ENCODE peak calls at places on chromosomes 16 and 17, in five cellular contexts. E is prostate gland, P is AG10803, L is OCI-LY7, W is astrocyte of the cerebellum. Y is an unnamed sample.

GRCh38 chr17:32625971-32626370 is 139.2 kb downstream of the CDK5R1 start:
- DNase-seq in E (no peak), P (no peak), L (no peak), W (no peak), Y (no peak)

GRCh38 chr17:65684631-65685030 is 123.2 kb upstream of the AXIN2 start:
- DNase-seq in E (no peak), P (peak), L (no peak), W (no peak), Y (no peak)

GRCh38 chr17:4463818-4464501 is 30.2 kb downstream of the SPNS3 start:
- DNase-seq in E (no peak), P (no peak), L (no peak), W (peak), Y (no peak)

GRCh38 chr16:73161977-73162376 is 114.0 kb upstream of the ZFHX3 start:
- DNase-seq in E (no peak), P (no peak), L (no peak), W (no peak), Y (no peak)

GRCh38 chr16:31215287-31216115 is 1.4 kb downstream of the PYDC1 start:
- DNase-seq in E (peak), P (peak), L (no peak), W (no peak), Y (no peak)

GRCh38 chr16:3194792-3195191 is 6.8 kb downstream of the OR1F1 start:
- DNase-seq in E (no peak), P (no peak), L (no peak), W (no peak), Y (no peak)

GRCh38 chr17:40251576-40251975 is 32.5 kb downstream of the WIPF2 start:
- DNase-seq in E (peak), P (peak), L (no peak), W (peak), Y (peak)

GRCh38 chr17:34125921-34126320 is 129.2 kb upstream of the CCL2 start:
- DNase-seq in E (no peak), P (no peak), L (no peak), W (no peak), Y (no peak)

GRCh38 chr16:21071741-21072140 is 78.9 kb downstream of the DNAH3 start:
- DNase-seq in E (no peak), P (no peak), L (no peak), W (no peak), Y (no peak)

GRCh38 chr17:31583795-31584340 is 192.4 kb downstream of the RAB11FIP4 start:
- DNase-seq in E (no peak), P (no peak), L (no peak), W (no peak), Y (no peak)

GRCh38 chr16:57694556-57695377 is at the start of gene DRC7:
- DNase-seq in E (no peak), P (no peak), L (peak), W (no peak), Y (no peak)

GRCh38 chr16:48123104-48123788 is 32.5 kb downstream of the ABCC12 start:
- DNase-seq in E (no peak), P (peak), L (no peak), W (peak), Y (peak)

GRCh38 chr17:2042355-2042929 is 620 bp downstream of the OVCA2 start:
- DNase-seq in E (no peak), P (no peak), L (no peak), W (no peak), Y (no peak)

GRCh38 chr17:55731586-55732250 is 9.1 kb upstream of the TMEM100 start:
- DNase-seq in E (no peak), P (peak), L (no peak), W (no peak), Y (no peak)

GRCh38 chr17:77300016-77300686 is 159.4 kb downstream of the SEC14L1 start:
- DNase-seq in E (no peak), P (no peak), L (no peak), W (no peak), Y (no peak)

GRCh38 chr16:50902457-50902856 is 160.6 kb downstream of the CYLD start:
- DNase-seq in E (no peak), P (no peak), L (peak), W (no peak), Y (no peak)

GRCh38 chr17:29828676-29829291 is 101.2 kb downstream of the SSH2 start:
- DNase-seq in E (no peak), P (no peak), L (no peak), W (no peak), Y (no peak)

GRCh38 chr17:58402679-58403078 is 14.7 kb downstream of the RNF43 start:
- DNase-seq in E (no peak), P (peak), L (no peak), W (peak), Y (no peak)

GRCh38 chr17:59837362-59838195 is 55.2 kb downstream of the TUBD1 start:
- DNase-seq in E (peak), P (peak), L (peak), W (peak), Y (peak)

GRCh38 chr17:14297161-14297851 is 3.6 kb upstream of the HS3ST3B1 start:
- DNase-seq in E (no peak), P (peak), L (no peak), W (no peak), Y (no peak)

GRCh38 chr16:21101631-21102420 is 48.8 kb downstream of the DNAH3 start:
- DNase-seq in E (no peak), P (peak), L (peak), W (no peak), Y (no peak)

GRCh38 chr17:41689497-41690299 is 1.0 kb downstream of the EIF1 start:
- DNase-seq in E (peak), P (peak), L (peak), W (peak), Y (no peak)

GRCh38 chr17:70375813-70376448 is 206.6 kb downstream of the KCNJ2 start:
- DNase-seq in E (no peak), P (no peak), L (no peak), W (no peak), Y (no peak)

GRCh38 chr17:81402530-81402941 is 7.3 kb downstream of the BAHCC1 start:
- DNase-seq in E (no peak), P (no peak), L (no peak), W (no peak), Y (no peak)

GRCh38 chr16:66402591-66403230 is 24.4 kb upstream of the BEAN1 start:
- DNase-seq in E (no peak), P (no peak), L (no peak), W (no peak), Y (no peak)

GRCh38 chr17:66593116-66593515 is 241.8 kb upstream of the CACNG5 start:
- DNase-seq in E (no peak), P (no peak), L (no peak), W (no peak), Y (no peak)

GRCh38 chr16:27703121-27703520 is 153.2 kb downstream of the KATNIP start:
- DNase-seq in E (no peak), P (no peak), L (no peak), W (no peak), Y (no peak)

GRCh38 chr17:59783221-59784016 is 76.0 kb downstream of the VMP1 start:
- DNase-seq in E (no peak), P (peak), L (peak), W (no peak), Y (no peak)

GRCh38 chr17:6555331-6556120 is 829 bp downstream of the PITPNM3 start:
- DNase-seq in E (peak), P (peak), L (no peak), W (no peak), Y (no peak)

GRCh38 chr17:6554336-6554735 is 2.0 kb downstream of the PITPNM3 start:
- DNase-seq in E (no peak), P (no peak), L (no peak), W (no peak), Y (no peak)

GRCh38 chr17:6557040-6557438 is 684 bp upstream of the PITPNM3 start:
- DNase-seq in E (no peak), P (no peak), L (no peak), W (no peak), Y (no peak)

GRCh38 chr17:6556121-6557039 is at the start of gene PITPNM3:
- DNase-seq in E (no peak), P (no peak), L (no peak), W (no peak), Y (no peak)

GRCh38 chr17:6554871-6555330 is 1.5 kb downstream of the PITPNM3 start:
- DNase-seq in E (no peak), P (no peak), L (no peak), W (no peak), Y (no peak)
- H3K4me3 ChIP-seq in E (peak), P (peak), L (no peak), W (no peak), Y (no peak)

DNA sequence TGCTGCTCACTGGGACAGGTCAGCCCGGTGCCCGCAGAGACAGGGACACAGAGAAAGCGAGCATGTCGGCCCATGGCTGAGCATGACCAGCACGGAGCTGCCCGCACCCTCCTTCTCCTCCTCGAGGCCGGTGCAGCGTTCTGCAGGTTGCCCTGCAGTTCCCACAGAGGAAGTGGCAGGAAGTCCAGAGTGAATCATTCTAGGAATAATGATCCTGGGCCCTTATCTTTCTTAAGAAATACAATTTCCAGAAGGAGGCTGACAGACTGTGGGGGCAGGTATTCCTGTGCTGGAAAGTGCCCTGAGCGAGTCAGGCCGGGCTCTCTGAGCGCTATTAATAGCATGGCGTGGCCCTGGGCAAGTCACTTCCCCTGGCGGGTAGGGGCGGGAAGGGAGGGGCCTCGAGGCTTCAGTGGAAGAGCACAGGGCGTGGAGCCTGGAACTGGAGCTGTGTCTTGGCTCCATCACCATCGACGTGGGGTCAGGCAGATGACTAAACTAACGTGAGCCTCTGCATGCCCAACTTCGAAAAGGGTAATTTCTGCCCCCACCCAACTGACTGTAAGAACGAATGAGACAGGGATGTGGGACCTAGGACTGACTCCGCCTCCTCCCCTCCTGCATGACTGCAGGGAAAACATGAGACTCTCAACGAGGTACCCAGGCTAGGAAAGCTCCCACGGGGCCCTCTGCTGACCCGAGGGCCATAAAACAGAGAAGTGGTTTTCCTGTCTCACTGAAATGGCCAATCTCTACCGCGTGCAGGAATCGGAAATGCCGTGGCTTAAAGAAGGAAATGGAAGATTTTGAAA is 9.8 kb downstream of the TMEM204 start:
- DNase-seq in E (no peak), P (peak), L (peak), W (no peak), Y (peak)
- TF ChIP-seq CTCF in E (no peak), P (peak), L (no peak), W (no peak), Y (peak)

DNA sequence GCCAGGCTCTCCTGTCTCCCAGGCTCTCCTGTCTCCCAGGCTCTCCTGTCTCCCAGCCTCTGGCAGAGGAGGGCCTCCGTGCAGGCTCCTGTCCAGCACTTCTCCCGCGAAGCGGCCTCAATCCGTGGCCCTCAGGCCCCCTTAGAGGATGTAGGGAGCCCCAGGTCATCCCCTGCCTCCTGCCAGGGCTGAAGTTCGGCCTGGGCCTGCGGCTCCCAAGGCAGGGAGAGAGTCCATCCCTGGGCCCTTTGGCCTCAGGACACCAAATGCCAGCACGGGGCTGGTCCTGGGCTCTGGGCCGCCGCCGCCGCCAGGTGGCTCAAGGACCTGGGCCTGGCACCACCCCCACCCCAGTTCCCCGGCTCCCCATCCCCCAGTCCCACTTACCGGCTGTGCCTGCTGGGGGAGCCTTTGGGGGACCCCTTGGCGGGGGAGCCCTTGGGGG is 370 bp downstream of the EVPL start:
- DNase-seq in E (peak), P (no peak), L (no peak), W (no peak), Y (no peak)
- H3K4me3 ChIP-seq in E (peak), P (no peak), L (no peak), W (no peak), Y (no peak)

GRCh38 chr16:1093284-1094123 is 2.5 kb downstream of the C1QTNF8 start:
- DNase-seq in E (no peak), P (no peak), L (peak), W (no peak), Y (no peak)
- TF ChIP-seq CTCF in E (no peak), P (no peak), L (no peak), W (no peak), Y (no peak)

DNA sequence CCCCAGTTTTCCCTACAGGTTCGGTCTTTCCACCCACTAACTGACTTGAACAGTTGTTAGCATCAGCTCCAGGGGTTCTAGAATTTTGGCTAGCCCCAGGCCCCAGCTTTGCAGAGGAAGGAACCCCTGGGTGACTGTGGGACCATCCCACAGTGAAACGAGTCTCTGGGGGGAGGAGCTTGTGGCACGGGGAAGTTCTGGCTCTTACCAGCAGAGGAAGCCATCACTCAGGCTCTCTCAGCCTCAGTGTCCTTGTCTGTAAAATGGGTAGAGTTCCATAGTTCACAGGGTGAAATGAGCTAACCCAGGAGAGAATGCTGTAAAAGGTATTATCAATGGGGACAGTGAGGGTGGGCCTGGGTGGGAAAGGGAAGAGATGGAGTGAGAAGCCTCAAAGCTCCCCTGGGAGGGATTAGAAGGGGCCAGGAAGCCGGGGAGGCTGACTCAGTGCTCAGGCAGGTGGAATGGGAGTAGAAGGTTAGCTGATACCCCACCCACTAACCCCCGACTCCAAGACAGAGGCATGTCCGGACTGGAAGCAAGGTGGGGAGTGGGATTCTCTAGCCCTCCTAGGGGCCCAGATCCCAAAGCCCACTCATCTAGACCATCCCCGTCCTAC is 30.9 kb upstream of the CDC42EP4 start:
- DNase-seq in E (no peak), P (peak), L (no peak), W (no peak), Y (no peak)
- H3K4me3 ChIP-seq in E (no peak), P (peak), L (no peak), W (no peak), Y (peak)

GRCh38 chr16:86519649-86520316 is 9.5 kb downstream of the FOXF1 start:
- DNase-seq in E (peak), P (peak), L (peak), W (no peak), Y (no peak)

GRCh38 chr16:86521236-86522197 is 11.2 kb downstream of the FOXF1 start:
- DNase-seq in E (no peak), P (no peak), L (no peak), W (no peak), Y (no peak)

GRCh38 chr16:86522639-86523038 is 12.3 kb downstream of the FOXF1 start:
- DNase-seq in E (no peak), P (no peak), L (no peak), W (no peak), Y (no peak)

GRCh38 chr16:86519007-86519648 is 8.8 kb downstream of the FOXF1 start:
- DNase-seq in E (no peak), P (no peak), L (no peak), W (no peak), Y (no peak)

DNA sequence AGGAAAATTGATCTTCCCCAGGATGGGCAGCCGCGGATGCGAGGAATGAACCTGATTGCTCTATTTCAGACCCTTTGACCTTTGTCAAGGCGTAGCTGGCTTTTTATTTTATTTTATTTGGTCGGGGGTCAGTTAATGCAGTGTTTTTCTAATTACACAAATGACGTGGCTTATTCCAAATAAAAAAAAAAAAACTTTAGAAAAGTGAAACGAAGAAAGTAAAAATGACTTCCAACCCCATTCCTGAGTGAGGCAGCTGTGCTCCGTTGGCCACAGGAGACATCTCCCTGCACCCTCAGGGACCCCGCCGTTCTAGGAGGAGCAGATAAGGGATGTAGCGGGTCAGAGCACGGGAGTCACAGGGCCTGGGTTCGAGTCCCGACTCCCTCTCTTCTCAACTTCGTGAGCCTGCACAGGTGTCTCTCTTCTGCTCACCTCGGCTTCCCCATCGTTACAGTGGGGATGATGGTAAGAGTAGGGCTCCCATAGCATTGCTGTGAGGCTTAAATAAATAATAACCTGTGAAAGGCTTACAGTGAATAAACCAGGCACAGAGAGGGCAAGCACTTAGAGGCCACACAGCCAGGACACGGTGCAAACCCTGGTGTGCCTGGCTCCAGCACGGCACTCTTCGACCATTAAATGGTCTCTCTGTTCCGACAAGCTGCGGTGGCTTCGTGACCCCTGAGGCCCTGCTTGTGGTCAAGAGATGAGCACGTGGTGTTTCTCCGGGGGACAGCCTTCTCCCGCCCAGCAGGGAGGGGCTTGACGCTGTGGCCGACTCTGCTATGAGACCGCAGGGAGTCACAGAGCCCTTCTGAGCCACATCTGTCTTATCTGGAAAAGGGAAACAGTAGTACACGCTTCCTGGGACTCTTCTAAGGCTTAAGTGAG is 10.2 kb downstream of the FOXF1 start:
- DNase-seq in E (no peak), P (no peak), L (no peak), W (no peak), Y (no peak)
- TF ChIP-seq CTCF in E (no peak), P (no peak), L (peak), W (no peak), Y (no peak)

GRCh38 chr16:75250809-75251279 is 580 bp downstream of the BCAR1 start:
- DNase-seq in E (no peak), P (no peak), L (no peak), W (no peak), Y (no peak)
- H3K4me3 ChIP-seq in E (peak), P (peak), L (peak), W (peak), Y (peak)

GRCh38 chr16:56347670-56348069 is 77.7 kb downstream of the AMFR start:
- DNase-seq in E (no peak), P (no peak), L (no peak), W (no peak), Y (no peak)
- TF ChIP-seq CTCF in E (no peak), P (no peak), L (no peak), W (no peak), Y (no peak)

DNA sequence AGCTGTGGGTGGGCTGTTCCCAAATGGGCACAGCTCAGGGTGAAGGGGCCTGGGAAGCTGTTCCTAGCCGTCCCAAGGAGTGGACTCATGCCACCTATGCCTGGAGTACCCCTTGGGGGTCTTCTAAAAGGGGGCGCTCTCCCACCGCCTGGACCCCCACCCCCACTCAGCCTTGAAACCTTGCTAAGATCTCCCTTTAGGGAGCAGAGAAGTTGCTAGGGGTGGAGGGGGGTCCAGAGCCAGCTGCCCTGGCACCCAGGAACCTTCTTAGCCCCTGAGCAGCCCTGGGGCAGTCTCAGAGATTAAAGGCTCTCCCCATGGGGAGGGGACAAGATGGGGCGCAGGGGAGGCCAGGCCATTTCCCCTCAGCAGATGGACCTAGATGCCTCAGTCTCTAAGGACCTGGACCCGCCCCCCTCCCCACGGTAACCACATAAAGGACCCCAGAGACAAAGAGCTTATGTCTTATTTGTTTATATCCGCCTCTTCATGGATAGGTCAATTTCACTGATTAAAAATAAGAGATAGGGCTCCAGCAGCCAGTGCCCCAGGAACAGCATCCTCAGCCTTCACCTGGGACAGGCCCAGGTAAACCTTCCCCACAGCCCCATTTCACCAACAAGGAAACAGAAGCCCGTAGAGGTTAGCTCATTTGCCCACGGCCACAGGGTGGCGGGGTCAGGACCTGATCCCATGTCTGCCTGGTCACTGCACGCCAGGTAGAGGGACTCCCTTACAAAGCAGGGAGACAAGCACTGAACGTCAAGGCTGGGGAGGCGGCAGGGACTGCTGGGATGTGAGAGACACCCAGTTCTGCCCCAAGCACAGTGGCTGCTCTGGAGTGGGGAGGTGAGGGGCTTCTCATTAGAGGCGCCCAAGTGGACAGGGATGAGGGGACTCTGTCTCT is 3.4 kb downstream of the MTSS2 start:
- DNase-seq in E (no peak), P (no peak), L (no peak), W (no peak), Y (no peak)
- H3K4me3 ChIP-seq in E (no peak), P (peak), L (no peak), W (peak), Y (no peak)

GRCh38 chr17:50903604-50904521 is 37.7 kb upstream of the TOB1 start:
- DNase-seq in E (no peak), P (peak), L (peak), W (no peak), Y (no peak)
- TF ChIP-seq CTCF in E (no peak), P (no peak), L (no peak), W (no peak), Y (no peak)

Y was measured in AG09309.